ENCODE peak calls at places on chromosome 16, in four cellular contexts. One of them, this sample, is unnamed.

GRCh38 chr16:47143329-47143676 is 442 bp downstream of the NETO2 start:
- DNase-seq in H9: peak
- DNase-seq in mesendoderm: peak
- DNase-seq in IMR-90: peak
- DNase-seq in this sample: no peak

GRCh38 chr16:68366062-68366461 is 55.2 kb downstream of the PRMT7 start:
- DNase-seq in H9: no peak
- DNase-seq in mesendoderm: no peak
- DNase-seq in IMR-90: no peak
- DNase-seq in this sample: no peak

GRCh38 chr16:9837481-9837880 is 344.7 kb downstream of the GRIN2A start:
- DNase-seq in mesendoderm: no peak
- DNase-seq in H9: no peak
- DNase-seq in IMR-90: no peak
- DNase-seq in this sample: no peak

GRCh38 chr16:85248857-85249256 is 136.6 kb upstream of the CIBAR2 start:
- DNase-seq in H9: no peak
- DNase-seq in mesendoderm: no peak
- DNase-seq in IMR-90: no peak
- DNase-seq in this sample: no peak

GRCh38 chr16:2009302-2009711 is 314 bp downstream of the ZNF598 start:
- DNase-seq in mesendoderm: no peak
- DNase-seq in H9: no peak
- DNase-seq in IMR-90: no peak
- DNase-seq in this sample: no peak

GRCh38 chr16:27246439-27246838 is 22.1 kb downstream of the NSMCE1 start:
- DNase-seq in H9: peak
- DNase-seq in mesendoderm: no peak
- DNase-seq in IMR-90: no peak
- DNase-seq in this sample: no peak

GRCh38 chr16:11142951-11143740 is 112.9 kb downstream of the SOCS1 start:
- DNase-seq in H9: no peak
- DNase-seq in IMR-90: no peak
- DNase-seq in mesendoderm: peak
- DNase-seq in this sample: no peak

GRCh38 chr16:46638947-46639925 is 18.1 kb upstream of the SHCBP1 start:
- DNase-seq in IMR-90: peak
- DNase-seq in H9: no peak
- DNase-seq in mesendoderm: no peak
- DNase-seq in this sample: no peak

GRCh38 chr16:85153046-85153445 is 40.8 kb upstream of the CIBAR2 start:
- DNase-seq in IMR-90: no peak
- DNase-seq in H9: no peak
- DNase-seq in mesendoderm: no peak
- DNase-seq in this sample: no peak

GRCh38 chr16:11915644-11916523 is at the start of gene GSPT1:
- DNase-seq in mesendoderm: peak
- DNase-seq in IMR-90: peak
- DNase-seq in H9: peak
- DNase-seq in this sample: peak

GRCh38 chr16:49556252-49557069 is 182.9 kb downstream of the C16orf78 start:
- DNase-seq in mesendoderm: peak
- DNase-seq in IMR-90: peak
- DNase-seq in H9: peak
- DNase-seq in this sample: no peak

DNA sequence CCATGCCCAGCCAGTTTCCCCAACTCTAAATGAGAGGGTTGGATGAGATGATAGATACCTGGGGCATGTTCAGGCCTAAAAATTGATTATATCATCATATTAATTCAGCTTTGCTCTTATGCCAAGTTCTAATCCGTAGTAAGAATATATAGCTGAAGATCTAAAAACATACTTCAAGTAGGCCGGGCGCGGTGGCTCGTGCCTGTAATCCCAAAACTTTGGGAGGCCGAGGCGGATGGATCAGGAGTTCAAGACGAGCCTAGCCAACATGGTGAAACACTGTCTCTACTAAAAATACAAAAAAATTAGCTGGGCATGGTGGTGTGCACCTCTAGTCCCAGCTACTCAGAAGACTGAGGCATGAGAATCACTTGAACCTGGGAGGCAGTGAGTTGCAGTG is 12.0 kb downstream of the PLA2G10 start:
- DNase-seq in mesendoderm: no peak
- DNase-seq in H9: no peak
- DNase-seq in IMR-90: no peak
- DNase-seq in this sample: no peak
- H3K56ac ChIP-seq in mesendoderm: no peak
- H3K56ac ChIP-seq in H9: no peak
- H3K56ac ChIP-seq in IMR-90: no peak
- H3K56ac ChIP-seq in this sample: no peak

GRCh38 chr16:66934138-66934838 is at the start of gene CIAO2B:
- DNase-seq in mesendoderm: peak
- DNase-seq in H9: peak
- DNase-seq in IMR-90: peak
- DNase-seq in this sample: peak
- H2BK15ac ChIP-seq in mesendoderm: no peak
- H2BK15ac ChIP-seq in H9: no peak
- H2BK15ac ChIP-seq in IMR-90: peak
- H2BK15ac ChIP-seq in this sample: no peak

DNA sequence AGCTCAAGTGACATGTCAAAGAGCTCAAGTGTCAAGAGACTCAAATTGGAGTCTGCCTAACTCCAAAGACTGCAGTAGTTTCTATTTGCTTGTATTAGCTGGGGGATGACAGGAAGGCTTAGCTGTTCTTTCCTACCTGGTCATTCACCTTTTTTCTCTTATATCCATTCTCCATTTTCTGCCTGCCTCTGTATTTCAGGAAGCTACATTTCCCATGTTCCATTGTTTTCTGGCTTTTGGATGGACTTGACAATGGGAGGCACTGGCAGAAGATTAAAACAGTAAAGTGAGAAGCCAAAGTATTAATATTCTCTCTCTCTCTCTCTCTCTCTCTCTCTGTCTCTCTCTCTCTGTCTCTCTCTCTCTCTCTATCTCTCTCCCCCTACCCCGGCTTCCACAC is 135.7 kb upstream of the ADAMTS18 start:
- DNase-seq in H9: no peak
- DNase-seq in mesendoderm: no peak
- DNase-seq in IMR-90: no peak
- DNase-seq in this sample: no peak
- H3K56ac ChIP-seq in H9: no peak
- H3K56ac ChIP-seq in mesendoderm: no peak
- H3K56ac ChIP-seq in IMR-90: no peak
- H3K56ac ChIP-seq in this sample: no peak

GRCh38 chr16:88017006-88017405 is 65.8 kb downstream of the BANP start:
- DNase-seq in H9: no peak
- DNase-seq in IMR-90: no peak
- DNase-seq in mesendoderm: no peak
- DNase-seq in this sample: no peak
- H2BK15ac ChIP-seq in H9: no peak
- H2BK15ac ChIP-seq in IMR-90: no peak
- H2BK15ac ChIP-seq in mesendoderm: no peak
- H2BK15ac ChIP-seq in this sample: no peak

GRCh38 chr16:20862162-20862960 is 37.8 kb downstream of the DCUN1D3 start:
- DNase-seq in mesendoderm: no peak
- DNase-seq in H9: no peak
- DNase-seq in IMR-90: no peak
- DNase-seq in this sample: no peak
- H3K56ac ChIP-seq in mesendoderm: no peak
- H3K56ac ChIP-seq in H9: no peak
- H3K56ac ChIP-seq in IMR-90: no peak
- H3K56ac ChIP-seq in this sample: no peak

GRCh38 chr16:15924996-15925395 is 24.4 kb upstream of the ABCC1 start:
- DNase-seq in H9: no peak
- DNase-seq in mesendoderm: no peak
- DNase-seq in IMR-90: no peak
- DNase-seq in this sample: no peak
- H2BK15ac ChIP-seq in H9: no peak
- H2BK15ac ChIP-seq in mesendoderm: no peak
- H2BK15ac ChIP-seq in IMR-90: no peak
- H2BK15ac ChIP-seq in this sample: no peak

DNA sequence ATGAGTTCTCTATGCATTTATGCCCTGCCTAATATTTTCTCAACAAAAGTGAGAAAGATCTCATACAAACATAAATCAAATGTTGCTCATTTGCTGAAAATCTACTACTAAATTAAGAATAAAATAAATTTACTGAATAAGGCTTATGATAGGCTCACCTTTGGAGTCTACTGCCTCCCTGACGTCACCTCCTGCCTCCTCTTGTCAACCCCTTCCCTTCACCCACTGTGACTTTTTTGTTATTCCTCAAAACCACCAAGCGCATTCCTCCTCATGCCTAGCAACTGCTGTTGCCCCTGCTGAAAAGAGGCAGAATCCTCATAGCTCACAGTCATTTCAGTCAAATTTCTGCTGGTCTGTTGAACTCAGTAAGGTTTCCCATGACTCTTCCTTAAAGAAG is 2422.2 kb downstream of the TP53TG3F start:
- DNase-seq in IMR-90: no peak
- DNase-seq in H9: no peak
- DNase-seq in mesendoderm: no peak
- DNase-seq in this sample: no peak
- H3K56ac ChIP-seq in IMR-90: no peak
- H3K56ac ChIP-seq in H9: no peak
- H3K56ac ChIP-seq in mesendoderm: no peak
- H3K56ac ChIP-seq in this sample: no peak

This sample was measured in H1.